ENCODE peak calls at places on chromosomes 13 and 19, in seven cellular contexts. One of them, this sample, is unnamed.

GRCh38 chr19:19777692-19778091 is 43.9 kb downstream of the ZNF506 start:
- DNase-seq in GM12878: no peak
- DNase-seq in HCT116: no peak
- DNase-seq in HepG2: no peak
- DNase-seq in IMR-90: no peak
- DNase-seq in K562: no peak
- DNase-seq in H1: no peak
- DNase-seq in this sample: no peak

GRCh38 chr19:6273701-6274601 is 5.8 kb downstream of the MLLT1 start:
- DNase-seq in HepG2: peak; percentile 89
- DNase-seq in IMR-90: peak; percentile 88
- DNase-seq in HCT116: no peak
- DNase-seq in GM12878: no peak
- DNase-seq in K562: peak; percentile 63
- DNase-seq in H1: no peak
- DNase-seq in this sample: peak; percentile 83

GRCh38 chr13:33109319-33109718 is 93.1 kb downstream of the KL start:
- DNase-seq in GM12878: no peak
- DNase-seq in H1: no peak
- DNase-seq in HCT116: no peak
- DNase-seq in HepG2: no peak
- DNase-seq in IMR-90: no peak
- DNase-seq in K562: no peak
- DNase-seq in this sample: no peak

GRCh38 chr13:112647256-112647655 is 42.6 kb upstream of the ATP11A start:
- DNase-seq in IMR-90: no peak
- DNase-seq in K562: no peak
- DNase-seq in H1: no peak
- DNase-seq in HepG2: no peak
- DNase-seq in GM12878: no peak
- DNase-seq in HCT116: no peak
- DNase-seq in this sample: no peak

GRCh38 chr19:5787554-5788182 is 3.1 kb upstream of the PRR22 start:
- DNase-seq in HepG2: no peak
- DNase-seq in K562: no peak
- DNase-seq in GM12878: no peak
- DNase-seq in H1: no peak
- DNase-seq in IMR-90: no peak
- DNase-seq in HCT116: no peak
- DNase-seq in this sample: no peak

GRCh38 chr13:98033277-98034247 is 80.1 kb downstream of the IPO5 start:
- DNase-seq in H1: no peak
- DNase-seq in HCT116: peak; percentile 16
- DNase-seq in HepG2: peak; percentile 85
- DNase-seq in K562: peak; percentile 11
- DNase-seq in GM12878: no peak
- DNase-seq in IMR-90: peak; percentile 44
- DNase-seq in this sample: peak; percentile 45

GRCh38 chr19:50461066-50461875 is 15.0 kb upstream of the EMC10 start:
- DNase-seq in HCT116: peak; percentile 48
- DNase-seq in HepG2: peak; percentile 71
- DNase-seq in GM12878: peak; percentile 53
- DNase-seq in K562: peak; percentile 88
- DNase-seq in H1: peak; percentile 84
- DNase-seq in IMR-90: peak; percentile 64
- DNase-seq in this sample: peak; percentile 68

GRCh38 chr13:30371649-30372265 is 50.5 kb upstream of the UBE2L5 start:
- DNase-seq in GM12878: peak; percentile 96
- DNase-seq in H1: no peak
- DNase-seq in K562: no peak
- DNase-seq in IMR-90: peak; percentile 82
- DNase-seq in HCT116: peak; percentile 21
- DNase-seq in HepG2: peak; percentile 35
- DNase-seq in this sample: peak; percentile 36

GRCh38 chr13:41976491-41976890 is 15.6 kb upstream of the VWA8 start:
- DNase-seq in HepG2: no peak
- DNase-seq in IMR-90: no peak
- DNase-seq in H1: no peak
- DNase-seq in K562: no peak
- DNase-seq in HCT116: no peak
- DNase-seq in GM12878: no peak
- DNase-seq in this sample: no peak

GRCh38 chr13:47903836-47904235 is 97.2 kb downstream of the SUCLA2 start:
- DNase-seq in K562: no peak
- DNase-seq in GM12878: no peak
- DNase-seq in H1: no peak
- DNase-seq in IMR-90: peak; percentile 77
- DNase-seq in HepG2: no peak
- DNase-seq in HCT116: no peak
- DNase-seq in this sample: no peak

GRCh38 chr13:61414686-61415664 is 674 bp downstream of the PCDH20 start:
- DNase-seq in IMR-90: no peak
- DNase-seq in K562: no peak
- DNase-seq in GM12878: no peak
- DNase-seq in HepG2: peak; percentile 26
- DNase-seq in H1: peak; percentile 78
- DNase-seq in HCT116: no peak
- DNase-seq in this sample: peak; percentile 4

DNA sequence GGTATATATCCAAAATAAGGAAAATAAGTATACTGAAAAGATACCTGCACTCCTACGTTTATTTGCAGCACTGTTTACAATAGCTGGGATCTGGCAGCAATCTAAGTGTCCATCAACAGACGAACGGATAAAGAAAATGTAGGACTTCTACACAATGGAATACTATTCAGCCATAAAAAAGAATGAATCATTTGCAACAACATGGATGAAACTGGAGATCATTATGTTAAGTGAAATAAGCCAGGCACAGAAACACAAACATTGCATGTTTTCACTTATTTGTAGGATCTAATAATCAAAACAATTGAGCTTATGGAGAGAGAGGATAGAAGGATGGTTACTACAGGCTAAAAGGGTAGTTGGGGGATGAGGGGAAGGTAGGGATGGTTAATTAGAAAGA is 494.0 kb downstream of the UQCRFS1 start:
- DNase-seq in HepG2: no peak
- DNase-seq in K562: no peak
- DNase-seq in HCT116: no peak
- DNase-seq in GM12878: no peak
- DNase-seq in IMR-90: no peak
- DNase-seq in H1: no peak
- DNase-seq in this sample: no peak
- TF ChIP-seq POLR2A in HepG2: no peak
- TF ChIP-seq POLR2A in K562: no peak
- TF ChIP-seq POLR2A in HCT116: no peak
- TF ChIP-seq POLR2A in GM12878: no peak
- TF ChIP-seq POLR2A in IMR-90: no peak
- TF ChIP-seq POLR2A in H1: no peak
- TF ChIP-seq POLR2A in this sample: no peak

GRCh38 chr13:35474551-35474950 is 1.9 kb downstream of the MAB21L1 start:
- DNase-seq in H1: no peak
- DNase-seq in HCT116: no peak
- DNase-seq in GM12878: no peak
- DNase-seq in HepG2: no peak
- DNase-seq in K562: no peak
- DNase-seq in IMR-90: no peak
- DNase-seq in this sample: no peak
- H2AFZ ChIP-seq in H1: no peak overlapping the region
- H2AFZ ChIP-seq in HCT116: no peak overlapping the region
- H2AFZ ChIP-seq in GM12878: no peak overlapping the region
- H2AFZ ChIP-seq in HepG2: no peak overlapping the region
- H2AFZ ChIP-seq in K562: no peak overlapping the region
- H2AFZ ChIP-seq in IMR-90: no peak overlapping the region
- H2AFZ ChIP-seq in this sample: no peak overlapping the region

GRCh38 chr13:44371421-44371820 is 2.2 kb upstream of the SERP2 start:
- DNase-seq in H1: no peak
- DNase-seq in GM12878: no peak
- DNase-seq in IMR-90: no peak
- DNase-seq in HCT116: no peak
- DNase-seq in HepG2: no peak
- DNase-seq in K562: no peak
- DNase-seq in this sample: no peak

GRCh38 chr13:44365008-44365407 is 8.6 kb upstream of the SERP2 start:
- DNase-seq in HepG2: no peak
- DNase-seq in IMR-90: peak; percentile 64
- DNase-seq in GM12878: no peak
- DNase-seq in H1: no peak
- DNase-seq in K562: no peak
- DNase-seq in HCT116: peak; percentile 21
- DNase-seq in this sample: no peak

GRCh38 chr13:44365899-44366298 is 7.7 kb upstream of the SERP2 start:
- DNase-seq in IMR-90: no peak
- DNase-seq in HepG2: peak; percentile 21
- DNase-seq in GM12878: no peak
- DNase-seq in K562: no peak
- DNase-seq in H1: no peak
- DNase-seq in HCT116: no peak
- DNase-seq in this sample: peak; percentile 16

GRCh38 chr13:44368599-44369368 is 4.8 kb upstream of the SERP2 start:
- DNase-seq in IMR-90: no peak
- DNase-seq in GM12878: no peak
- DNase-seq in HepG2: no peak
- DNase-seq in H1: no peak
- DNase-seq in K562: peak; percentile 29
- DNase-seq in HCT116: no peak
- DNase-seq in this sample: no peak

GRCh38 chr13:44368062-44368591 is 5.5 kb upstream of the SERP2 start:
- DNase-seq in GM12878: no peak
- DNase-seq in K562: peak; percentile 38
- DNase-seq in HCT116: no peak
- DNase-seq in HepG2: no peak
- DNase-seq in H1: no peak
- DNase-seq in IMR-90: peak; percentile 71
- DNase-seq in this sample: peak; percentile 21
- H3K9ac ChIP-seq in GM12878: no peak overlapping the region
- H3K9ac ChIP-seq in K562: no peak overlapping the region
- H3K9ac ChIP-seq in HCT116: no peak overlapping the region
- H3K9ac ChIP-seq in HepG2: no peak overlapping the region
- H3K9ac ChIP-seq in H1: no peak overlapping the region
- H3K9ac ChIP-seq in IMR-90: no peak overlapping the region
- H3K9ac ChIP-seq in this sample: no peak overlapping the region

DNA sequence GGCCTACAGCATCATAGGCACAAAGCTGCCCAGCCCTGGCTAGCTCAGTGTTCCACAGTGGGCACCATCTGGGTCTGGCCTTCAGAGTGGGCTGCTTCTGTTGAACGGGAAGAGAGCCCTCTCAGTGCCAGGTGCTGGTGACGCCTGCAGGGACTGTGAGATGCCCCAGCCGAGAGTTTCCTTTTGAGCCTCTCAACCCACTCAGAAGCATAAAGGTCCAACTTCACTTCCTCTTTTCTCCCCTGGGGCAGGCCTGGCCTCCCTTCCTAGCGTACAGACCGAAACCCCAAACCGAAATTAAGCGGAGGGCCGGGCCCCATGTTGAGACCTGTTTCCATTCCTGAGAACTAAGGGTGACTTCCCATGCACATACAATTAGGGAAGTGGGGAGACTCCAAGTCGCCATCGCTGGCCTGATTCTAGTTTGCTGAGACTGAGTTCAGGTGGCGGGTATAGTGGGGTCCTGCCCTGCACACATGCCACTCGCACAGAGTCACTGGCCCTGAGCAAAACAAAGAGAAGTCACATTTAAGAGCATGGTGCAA is 6.9 kb downstream of the RAB8A start:
- DNase-seq in IMR-90: no peak
- DNase-seq in HCT116: no peak
- DNase-seq in GM12878: peak; percentile 97
- DNase-seq in K562: no peak
- DNase-seq in H1: no peak
- DNase-seq in HepG2: no peak
- DNase-seq in this sample: no peak
- TF ChIP-seq POLR2A in IMR-90: no peak
- TF ChIP-seq POLR2A in HCT116: no peak
- TF ChIP-seq POLR2A in GM12878: peak; percentile 80
- TF ChIP-seq POLR2A in K562: no peak
- TF ChIP-seq POLR2A in H1: no peak
- TF ChIP-seq POLR2A in HepG2: no peak
- TF ChIP-seq POLR2A in this sample: no peak

GRCh38 chr19:4300589-4300988 is 1.6 kb downstream of the TMIGD2 start:
- DNase-seq in H1: no peak
- DNase-seq in GM12878: no peak
- DNase-seq in HCT116: no peak
- DNase-seq in K562: no peak
- DNase-seq in HepG2: no peak
- DNase-seq in IMR-90: no peak
- DNase-seq in this sample: no peak

GRCh38 chr19:4304509-4305252 is at the start of gene FSD1:
- DNase-seq in GM12878: no peak
- DNase-seq in H1: peak; percentile 95
- DNase-seq in K562: peak; percentile 94
- DNase-seq in HCT116: no peak
- DNase-seq in HepG2: no peak
- DNase-seq in IMR-90: peak; percentile 40
- DNase-seq in this sample: peak; percentile 47

GRCh38 chr19:4301590-4302237 is 475 bp downstream of the TMIGD2 start:
- DNase-seq in IMR-90: no peak
- DNase-seq in K562: no peak
- DNase-seq in HCT116: no peak
- DNase-seq in H1: no peak
- DNase-seq in HepG2: no peak
- DNase-seq in GM12878: no peak
- DNase-seq in this sample: no peak

GRCh38 chr19:4303778-4304508 is 455 bp upstream of the FSD1 start:
- DNase-seq in H1: no peak
- DNase-seq in IMR-90: no peak
- DNase-seq in GM12878: no peak
- DNase-seq in K562: no peak
- DNase-seq in HCT116: no peak
- DNase-seq in HepG2: no peak
- DNase-seq in this sample: no peak

DNA sequence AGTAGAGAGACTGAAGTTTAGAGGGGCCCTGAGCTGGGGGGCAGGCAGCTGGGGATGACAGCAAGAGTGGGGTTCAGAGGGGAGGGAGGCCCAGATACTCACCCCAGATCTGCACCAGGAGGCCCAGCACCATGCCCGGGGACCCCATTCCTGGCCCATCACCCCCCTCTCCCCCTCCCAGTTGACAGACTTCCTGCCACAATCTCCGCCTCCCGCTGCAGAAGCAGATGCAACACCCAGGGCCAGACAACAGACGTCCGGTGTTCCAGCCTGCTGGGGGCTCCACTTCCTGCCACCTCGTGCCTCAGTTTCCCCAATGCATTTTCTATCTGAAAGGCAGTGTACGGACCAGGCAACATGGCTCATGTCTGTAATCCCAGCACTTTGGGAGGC is at the start of gene TMIGD2:
- DNase-seq in H1: no peak
- DNase-seq in K562: no peak
- DNase-seq in IMR-90: no peak
- DNase-seq in HepG2: no peak
- DNase-seq in GM12878: no peak
- DNase-seq in HCT116: no peak
- DNase-seq in this sample: no peak
- H2AFZ ChIP-seq in H1: no peak within 1 kb of the TSS
- H2AFZ ChIP-seq in K562: peak within 1 kb of the TSS; percentile 37
- H2AFZ ChIP-seq in IMR-90: peak within 1 kb of the TSS; percentile 41
- H2AFZ ChIP-seq in HepG2: peak within 1 kb of the TSS; percentile 97
- H2AFZ ChIP-seq in GM12878: no peak within 1 kb of the TSS
- H2AFZ ChIP-seq in HCT116: no peak within 1 kb of the TSS
- H2AFZ ChIP-seq in this sample: no peak within 1 kb of the TSS